ENCODE peak calls at places on chromosomes 7 and 10, in four cellular contexts. N, F, P and K are unnamed samples.

GRCh38 chr7:26724795-26725194 is 139.6 kb downstream of the SKAP2 start:
- DNase-seq in N (no peak), F (no peak), P (no peak), K (no peak)

GRCh38 chr7:69597278-69598076 is 798 bp upstream of the AUTS2 start:
- DNase-seq in N (no peak), F (peak), P (no peak), K (peak)

GRCh38 chr10:6053816-6054581 is 8.2 kb downstream of the IL2RA start:
- DNase-seq in N (peak), F (peak), P (no peak), K (peak)

GRCh38 chr7:19376591-19376990 is 231.4 kb upstream of the FERD3L start:
- DNase-seq in N (no peak), F (no peak), P (peak), K (no peak)

GRCh38 chr7:18345641-18346234 is 149.8 kb upstream of the HDAC9 start:
- DNase-seq in N (no peak), F (no peak), P (peak), K (peak)

GRCh38 chr10:101780818-101781654 is 2.2 kb downstream of the NPM3 start:
- DNase-seq in N (peak), F (peak), P (no peak), K (peak)

GRCh38 chr10:88963318-88963717 is 10.7 kb upstream of the ACTA2 start:
- DNase-seq in N (no peak), F (no peak), P (no peak), K (no peak)

GRCh38 chr10:10787586-10787985 is 230.1 kb upstream of the CELF2 start:
- DNase-seq in N (no peak), F (no peak), P (no peak), K (no peak)

GRCh38 chr7:157738064-157738460 is 401.3 kb downstream of the DNAJB6 start:
- DNase-seq in N (no peak), F (no peak), P (peak), K (no peak)

GRCh38 chr7:22267989-22268615 is 88.9 kb downstream of the RAPGEF5 start:
- DNase-seq in N (no peak), F (no peak), P (peak), K (no peak)

GRCh38 chr7:44961844-44962482 is 16.9 kb downstream of the MYO1G start:
- DNase-seq in N (no peak), F (peak), P (no peak), K (peak)

DNA sequence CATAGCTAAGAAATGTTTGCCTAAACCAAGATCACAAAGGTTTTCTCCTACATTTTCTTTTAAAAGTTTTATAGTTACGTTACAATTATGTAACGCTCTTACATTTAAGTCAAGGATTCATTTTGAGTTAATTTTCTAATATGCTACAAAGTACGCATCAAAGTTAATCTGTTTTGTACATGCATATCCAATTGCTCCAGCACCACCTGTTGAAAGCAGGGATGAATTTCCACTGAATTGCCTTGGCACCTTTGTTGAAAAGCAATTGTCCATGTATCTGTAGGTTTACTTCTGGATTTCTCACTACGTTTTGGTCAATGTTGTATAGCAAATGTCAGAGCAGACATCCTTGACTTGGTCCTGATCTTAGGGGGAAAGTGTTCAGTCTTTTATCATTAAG is 59.6 kb downstream of the NEUROG3 start:
- DNase-seq in N (no peak), F (no peak), P (no peak), K (no peak)
- TF ChIP-seq CTCF in N (no peak), F (no peak), P (no peak), K (no peak)

GRCh38 chr10:119025336-119025735 is 4.2 kb upstream of the NANOS1 start:
- DNase-seq in N (peak), F (no peak), P (peak), K (no peak)
- TF ChIP-seq CTCF in N (no peak), F (no peak), P (no peak), K (no peak)

DNA sequence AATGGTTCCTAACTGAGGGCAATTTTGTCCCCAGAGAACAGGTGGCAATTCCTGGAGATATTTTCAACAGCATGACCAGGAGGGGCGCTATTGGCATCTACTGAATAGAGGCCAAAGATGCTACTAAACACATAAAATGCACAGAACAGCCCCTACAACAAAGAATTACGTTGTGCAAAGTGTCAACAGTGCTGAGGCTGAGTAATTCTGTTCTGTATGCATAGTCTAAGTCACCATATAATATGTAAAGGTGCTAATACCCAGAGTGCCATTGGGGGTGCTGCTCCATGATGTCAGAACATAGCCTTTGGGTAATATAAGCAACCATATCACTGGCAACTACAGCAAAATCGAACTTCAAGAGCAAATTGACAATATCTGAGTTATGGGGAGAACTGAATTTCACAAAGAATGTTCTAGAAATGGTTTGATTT is 213.3 kb upstream of the PHYHIPL start:
- DNase-seq in N (no peak), F (no peak), P (no peak), K (peak)
- TF ChIP-seq CTCF in N (no peak), F (no peak), P (no peak), K (peak)

GRCh38 chr7:9891056-9891455 is 1082.6 kb upstream of the PHF14 start:
- DNase-seq in N (no peak), F (no peak), P (no peak), K (no peak)

GRCh38 chr7:9889557-9889956 is 1084.1 kb upstream of the PHF14 start:
- DNase-seq in N (peak), F (no peak), P (no peak), K (no peak)

GRCh38 chr7:9890092-9890491 is 1083.6 kb upstream of the PHF14 start:
- DNase-seq in N (no peak), F (no peak), P (no peak), K (no peak)
- TF ChIP-seq CTCF in N (no peak), F (no peak), P (no peak), K (no peak)

GRCh38 chr7:98174334-98175259 is 36.6 kb upstream of the BHLHA15 start:
- DNase-seq in N (peak), F (no peak), P (no peak), K (no peak)
- TF ChIP-seq CTCF in N (no peak), F (no peak), P (no peak), K (no peak)

GRCh38 chr7:84070770-84071169 is 123.8 kb downstream of the SEMA3A start:
- DNase-seq in N (no peak), F (no peak), P (no peak), K (no peak)
- TF ChIP-seq CTCF in N (no peak), F (no peak), P (no peak), K (no peak)